ENCODE peak calls at places on chromosomes 4 and X, in nine cellular contexts. One of them, this sample, is unnamed.

GRCh38 chrX:19904778-19905367 is 17.5 kb upstream of the SH3KBP1 start:
- DNase-seq in astrocyte of the spinal cord: peak; percentile 53
- DNase-seq in heart left ventricle: no peak
- DNase-seq in neural crest cell: no peak
- DNase-seq in IMR-90: peak; percentile 63
- DNase-seq in tibial nerve: no peak
- DNase-seq in endodermal cell: no peak
- DNase-seq in CD8-positive, alpha-beta T cell: no peak
- DNase-seq in Caco-2: no peak
- DNase-seq in this sample: no peak

GRCh38 chrX:72532371-72532770 is 40.3 kb downstream of the HDAC8 start:
- DNase-seq in astrocyte of the spinal cord: no peak
- DNase-seq in heart left ventricle: no peak
- DNase-seq in neural crest cell: no peak
- DNase-seq in IMR-90: peak; percentile 16
- DNase-seq in tibial nerve: no peak
- DNase-seq in endodermal cell: no peak
- DNase-seq in CD8-positive, alpha-beta T cell: no peak
- DNase-seq in Caco-2: no peak
- DNase-seq in this sample: no peak

GRCh38 chr4:6342530-6343293 is 73.1 kb downstream of the WFS1 start:
- DNase-seq in astrocyte of the spinal cord: no peak
- DNase-seq in heart left ventricle: peak; percentile 66
- DNase-seq in neural crest cell: no peak
- DNase-seq in IMR-90: peak; percentile 27
- DNase-seq in tibial nerve: peak; percentile 52
- DNase-seq in endodermal cell: no peak
- DNase-seq in CD8-positive, alpha-beta T cell: no peak
- DNase-seq in Caco-2: no peak
- DNase-seq in this sample: no peak

GRCh38 chr4:189048119-189048518 is 892.6 kb upstream of the FRG1 start:
- DNase-seq in astrocyte of the spinal cord: no peak
- DNase-seq in heart left ventricle: no peak
- DNase-seq in neural crest cell: no peak
- DNase-seq in IMR-90: peak; percentile 55
- DNase-seq in tibial nerve: no peak
- DNase-seq in endodermal cell: no peak
- DNase-seq in CD8-positive, alpha-beta T cell: no peak
- DNase-seq in Caco-2: no peak
- DNase-seq in this sample: no peak

GRCh38 chrX:101383679-101384078 is 2.3 kb downstream of the BTK start:
- DNase-seq in astrocyte of the spinal cord: no peak
- DNase-seq in heart left ventricle: no peak
- DNase-seq in neural crest cell: no peak
- DNase-seq in IMR-90: no peak
- DNase-seq in tibial nerve: no peak
- DNase-seq in endodermal cell: no peak
- DNase-seq in CD8-positive, alpha-beta T cell: no peak
- DNase-seq in Caco-2: no peak
- DNase-seq in this sample: no peak

GRCh38 chr4:96102541-96103018 is 262.7 kb downstream of the PDHA2 start:
- DNase-seq in astrocyte of the spinal cord: peak; percentile 68
- DNase-seq in heart left ventricle: no peak
- DNase-seq in neural crest cell: no peak
- DNase-seq in IMR-90: no peak
- DNase-seq in tibial nerve: no peak
- DNase-seq in endodermal cell: no peak
- DNase-seq in CD8-positive, alpha-beta T cell: no peak
- DNase-seq in Caco-2: no peak
- DNase-seq in this sample: no peak

GRCh38 chr4:10587697-10588096 is 96.9 kb downstream of the CLNK start:
- DNase-seq in astrocyte of the spinal cord: peak; percentile 19
- DNase-seq in heart left ventricle: no peak
- DNase-seq in neural crest cell: no peak
- DNase-seq in IMR-90: no peak
- DNase-seq in tibial nerve: no peak
- DNase-seq in endodermal cell: no peak
- DNase-seq in CD8-positive, alpha-beta T cell: peak; percentile 61
- DNase-seq in Caco-2: no peak
- DNase-seq in this sample: no peak

GRCh38 chr4:100849319-100849718 is 331.5 kb upstream of the EMCN start:
- DNase-seq in astrocyte of the spinal cord: no peak
- DNase-seq in heart left ventricle: no peak
- DNase-seq in neural crest cell: no peak
- DNase-seq in IMR-90: no peak
- DNase-seq in tibial nerve: no peak
- DNase-seq in endodermal cell: no peak
- DNase-seq in CD8-positive, alpha-beta T cell: no peak
- DNase-seq in Caco-2: no peak
- DNase-seq in this sample: no peak

GRCh38 chr4:133775881-133776280 is 425.7 kb downstream of the PABPC4L start:
- DNase-seq in astrocyte of the spinal cord: peak; percentile 50
- DNase-seq in heart left ventricle: no peak
- DNase-seq in neural crest cell: no peak
- DNase-seq in IMR-90: peak; percentile 81
- DNase-seq in tibial nerve: no peak
- DNase-seq in endodermal cell: no peak
- DNase-seq in CD8-positive, alpha-beta T cell: no peak
- DNase-seq in Caco-2: no peak
- DNase-seq in this sample: no peak

GRCh38 chrX:1265061-1265460 is 3.6 kb upstream of the CSF2RA start:
- DNase-seq in astrocyte of the spinal cord: no peak
- DNase-seq in heart left ventricle: no peak
- DNase-seq in neural crest cell: no peak
- DNase-seq in IMR-90: no peak
- DNase-seq in tibial nerve: no peak
- DNase-seq in endodermal cell: no peak
- DNase-seq in CD8-positive, alpha-beta T cell: no peak
- DNase-seq in Caco-2: no peak
- DNase-seq in this sample: no peak

GRCh38 chrX:80879143-80879542 is 69.5 kb upstream of the BRWD3 start:
- DNase-seq in astrocyte of the spinal cord: no peak
- DNase-seq in heart left ventricle: no peak
- DNase-seq in neural crest cell: no peak
- DNase-seq in IMR-90: no peak
- DNase-seq in tibial nerve: peak; percentile 4
- DNase-seq in endodermal cell: no peak
- DNase-seq in CD8-positive, alpha-beta T cell: no peak
- DNase-seq in Caco-2: no peak
- DNase-seq in this sample: no peak

GRCh38 chr4:99668472-99668871 is 10.8 kb upstream of the C4orf54 start:
- DNase-seq in astrocyte of the spinal cord: no peak
- DNase-seq in heart left ventricle: no peak
- DNase-seq in neural crest cell: no peak
- DNase-seq in IMR-90: no peak
- DNase-seq in tibial nerve: no peak
- DNase-seq in endodermal cell: no peak
- DNase-seq in CD8-positive, alpha-beta T cell: no peak
- DNase-seq in Caco-2: no peak
- DNase-seq in this sample: no peak

GRCh38 chr4:7365472-7366179 is 69.1 kb downstream of the PSAPL1 start:
- DNase-seq in astrocyte of the spinal cord: no peak
- DNase-seq in heart left ventricle: peak; percentile 43
- DNase-seq in neural crest cell: no peak
- DNase-seq in IMR-90: no peak
- DNase-seq in tibial nerve: no peak
- DNase-seq in endodermal cell: no peak
- DNase-seq in CD8-positive, alpha-beta T cell: no peak
- DNase-seq in Caco-2: no peak
- DNase-seq in this sample: no peak

GRCh38 chr4:90958256-90958895 is 831.2 kb downstream of the CCSER1 start:
- DNase-seq in astrocyte of the spinal cord: peak; percentile 95
- DNase-seq in heart left ventricle: no peak
- DNase-seq in neural crest cell: no peak
- DNase-seq in IMR-90: peak; percentile 69
- DNase-seq in tibial nerve: no peak
- DNase-seq in endodermal cell: no peak
- DNase-seq in CD8-positive, alpha-beta T cell: no peak
- DNase-seq in Caco-2: no peak
- DNase-seq in this sample: no peak

GRCh38 chr4:52106701-52107100 is 55.6 kb downstream of the SPATA18 start:
- DNase-seq in astrocyte of the spinal cord: no peak
- DNase-seq in heart left ventricle: no peak
- DNase-seq in neural crest cell: no peak
- DNase-seq in IMR-90: no peak
- DNase-seq in tibial nerve: no peak
- DNase-seq in endodermal cell: no peak
- DNase-seq in CD8-positive, alpha-beta T cell: no peak
- DNase-seq in Caco-2: no peak
- DNase-seq in this sample: no peak

GRCh38 chrX:119917877-119918276 is 22.2 kb downstream of the AKAP14 start:
- DNase-seq in astrocyte of the spinal cord: no peak
- DNase-seq in heart left ventricle: no peak
- DNase-seq in neural crest cell: no peak
- DNase-seq in IMR-90: no peak
- DNase-seq in tibial nerve: no peak
- DNase-seq in endodermal cell: no peak
- DNase-seq in CD8-positive, alpha-beta T cell: no peak
- DNase-seq in Caco-2: no peak
- DNase-seq in this sample: no peak

GRCh38 chr4:122450847-122451246 is 5.7 kb downstream of the IL2 start:
- DNase-seq in astrocyte of the spinal cord: peak; percentile 8
- DNase-seq in heart left ventricle: no peak
- DNase-seq in neural crest cell: no peak
- DNase-seq in IMR-90: peak; percentile 10
- DNase-seq in tibial nerve: no peak
- DNase-seq in endodermal cell: peak; percentile 86
- DNase-seq in CD8-positive, alpha-beta T cell: no peak
- DNase-seq in Caco-2: peak; percentile 36
- DNase-seq in this sample: no peak
- TF ChIP-seq CTCF in astrocyte of the spinal cord: peak; percentile 40
- TF ChIP-seq CTCF in heart left ventricle: no peak
- TF ChIP-seq CTCF in neural crest cell: no peak
- TF ChIP-seq CTCF in IMR-90: peak; percentile 22
- TF ChIP-seq CTCF in tibial nerve: no peak
- TF ChIP-seq CTCF in endodermal cell: peak; percentile 80
- TF ChIP-seq CTCF in CD8-positive, alpha-beta T cell: no peak
- TF ChIP-seq CTCF in Caco-2: no peak
- TF ChIP-seq CTCF in this sample: no peak

GRCh38 chr4:26425953-26426352 is 64.3 kb downstream of the CCKAR start:
- DNase-seq in astrocyte of the spinal cord: no peak
- DNase-seq in heart left ventricle: no peak
- DNase-seq in neural crest cell: no peak
- DNase-seq in IMR-90: no peak
- DNase-seq in tibial nerve: no peak
- DNase-seq in endodermal cell: no peak
- DNase-seq in CD8-positive, alpha-beta T cell: no peak
- DNase-seq in Caco-2: no peak
- DNase-seq in this sample: no peak

GRCh38 chr4:26420903-26421302 is 69.4 kb downstream of the CCKAR start:
- DNase-seq in astrocyte of the spinal cord: peak; percentile 52
- DNase-seq in heart left ventricle: no peak
- DNase-seq in neural crest cell: no peak
- DNase-seq in IMR-90: peak; percentile 56
- DNase-seq in tibial nerve: no peak
- DNase-seq in endodermal cell: no peak
- DNase-seq in CD8-positive, alpha-beta T cell: no peak
- DNase-seq in Caco-2: no peak
- DNase-seq in this sample: no peak

GRCh38 chr4:26426892-26427291 is 63.4 kb downstream of the CCKAR start:
- DNase-seq in astrocyte of the spinal cord: no peak
- DNase-seq in heart left ventricle: no peak
- DNase-seq in neural crest cell: no peak
- DNase-seq in IMR-90: no peak
- DNase-seq in tibial nerve: no peak
- DNase-seq in endodermal cell: no peak
- DNase-seq in CD8-positive, alpha-beta T cell: no peak
- DNase-seq in Caco-2: no peak
- DNase-seq in this sample: no peak

GRCh38 chr4:26424143-26424542 is 66.1 kb downstream of the CCKAR start:
- DNase-seq in astrocyte of the spinal cord: no peak
- DNase-seq in heart left ventricle: no peak
- DNase-seq in neural crest cell: no peak
- DNase-seq in IMR-90: no peak
- DNase-seq in tibial nerve: no peak
- DNase-seq in endodermal cell: no peak
- DNase-seq in CD8-positive, alpha-beta T cell: no peak
- DNase-seq in Caco-2: no peak
- DNase-seq in this sample: no peak

DNA sequence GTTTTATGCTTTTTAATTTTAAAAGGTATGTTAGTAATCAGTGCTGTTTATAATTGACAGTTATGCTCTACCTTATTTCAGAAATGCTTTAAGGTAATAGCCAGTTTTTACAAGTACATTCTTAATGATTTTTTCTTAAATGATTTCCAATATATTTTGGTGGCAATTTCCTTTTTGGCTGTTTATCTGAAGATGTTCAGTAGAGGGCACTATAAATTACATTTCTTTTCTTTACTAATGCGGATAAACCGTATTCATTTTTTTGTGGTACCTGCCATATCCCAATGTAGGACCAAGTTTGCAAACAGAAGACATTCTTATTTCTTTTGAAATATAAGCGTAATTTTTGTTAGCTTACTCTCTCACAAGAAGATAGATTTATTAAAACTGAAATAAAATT is 65.4 kb downstream of the CCKAR start:
- DNase-seq in astrocyte of the spinal cord: no peak
- DNase-seq in heart left ventricle: no peak
- DNase-seq in neural crest cell: no peak
- DNase-seq in IMR-90: no peak
- DNase-seq in tibial nerve: no peak
- DNase-seq in endodermal cell: no peak
- DNase-seq in CD8-positive, alpha-beta T cell: no peak
- DNase-seq in Caco-2: no peak
- DNase-seq in this sample: no peak
- TF ChIP-seq CTCF in astrocyte of the spinal cord: no peak
- TF ChIP-seq CTCF in heart left ventricle: no peak
- TF ChIP-seq CTCF in neural crest cell: peak; percentile 42
- TF ChIP-seq CTCF in IMR-90: peak; percentile 26
- TF ChIP-seq CTCF in tibial nerve: no peak
- TF ChIP-seq CTCF in endodermal cell: peak; percentile 52
- TF ChIP-seq CTCF in CD8-positive, alpha-beta T cell: no peak
- TF ChIP-seq CTCF in Caco-2: no peak
- TF ChIP-seq CTCF in this sample: no peak

GRCh38 chrX:138150709-138151108 is 560.8 kb downstream of the FGF13 start:
- DNase-seq in astrocyte of the spinal cord: no peak
- DNase-seq in heart left ventricle: no peak
- DNase-seq in neural crest cell: no peak
- DNase-seq in IMR-90: no peak
- DNase-seq in tibial nerve: no peak
- DNase-seq in endodermal cell: no peak
- DNase-seq in CD8-positive, alpha-beta T cell: no peak
- DNase-seq in Caco-2: no peak
- DNase-seq in this sample: no peak
- TF ChIP-seq CTCF in astrocyte of the spinal cord: no peak
- TF ChIP-seq CTCF in heart left ventricle: no peak
- TF ChIP-seq CTCF in neural crest cell: peak; percentile 45
- TF ChIP-seq CTCF in IMR-90: no peak
- TF ChIP-seq CTCF in tibial nerve: no peak
- TF ChIP-seq CTCF in endodermal cell: peak; percentile 58
- TF ChIP-seq CTCF in CD8-positive, alpha-beta T cell: no peak
- TF ChIP-seq CTCF in Caco-2: no peak
- TF ChIP-seq CTCF in this sample: no peak

DNA sequence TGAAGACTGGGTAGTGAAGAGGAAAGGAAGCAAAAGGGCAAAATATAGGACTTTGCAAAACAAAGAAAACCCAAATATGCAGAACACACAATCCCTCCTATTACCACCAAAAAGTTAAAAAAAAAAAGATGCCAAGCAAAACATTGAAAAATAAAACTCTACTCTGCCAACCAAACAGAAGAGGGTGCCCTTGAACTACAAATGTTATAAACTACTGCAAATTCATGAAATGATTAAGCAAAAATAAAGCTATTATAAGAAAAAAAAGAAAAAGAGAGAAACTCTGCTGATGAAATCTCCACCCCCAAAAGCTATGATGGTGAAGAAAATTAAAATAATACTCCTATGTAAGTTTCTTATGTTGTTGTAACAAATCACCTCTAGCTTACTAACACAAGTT is 168.5 kb upstream of the STK26 start:
- DNase-seq in astrocyte of the spinal cord: peak; percentile 16
- DNase-seq in heart left ventricle: no peak
- DNase-seq in neural crest cell: no peak
- DNase-seq in IMR-90: no peak
- DNase-seq in tibial nerve: no peak
- DNase-seq in endodermal cell: no peak
- DNase-seq in CD8-positive, alpha-beta T cell: no peak
- DNase-seq in Caco-2: no peak
- DNase-seq in this sample: no peak
- TF ChIP-seq CTCF in astrocyte of the spinal cord: no peak
- TF ChIP-seq CTCF in heart left ventricle: no peak
- TF ChIP-seq CTCF in neural crest cell: peak; percentile 64
- TF ChIP-seq CTCF in IMR-90: peak; percentile 6
- TF ChIP-seq CTCF in tibial nerve: no peak
- TF ChIP-seq CTCF in endodermal cell: peak; percentile 72
- TF ChIP-seq CTCF in CD8-positive, alpha-beta T cell: no peak
- TF ChIP-seq CTCF in Caco-2: no peak
- TF ChIP-seq CTCF in this sample: no peak